ENCODE peak calls at places on chromosomes 2 and 18, in ten cellular contexts. J, L, E, F, Y, R, B, I, S and M are unnamed samples.

GRCh38 chr2:118254117-118254516 is 165.8 kb downstream of the INSIG2 start:
- DNase-seq in J (no peak), L (no peak), E (no peak), F (no peak), Y (no peak), R (no peak), B (no peak), I (no peak), S (no peak), M (no peak)

GRCh38 chr2:85799215-85799956 is 45.6 kb downstream of the ATOH8 start:
- DNase-seq in J (peak), L (no peak), E (no peak), F (no peak), Y (no peak), R (no peak), B (no peak), I (peak), S (no peak), M (peak)

GRCh38 chr2:20135631-20136050 is 84.2 kb upstream of the LAPTM4A start:
- DNase-seq in J (peak), L (no peak), E (peak), F (peak), Y (peak), R (no peak), B (peak), I (peak), S (peak), M (peak)

GRCh38 chr2:33583194-33583938 is 15.7 kb downstream of the FAM98A start:
- DNase-seq in J (no peak), L (peak), E (peak), F (no peak), Y (peak), R (no peak), B (no peak), I (no peak), S (no peak), M (peak)

GRCh38 chr2:120037995-120038541 is 25.2 kb downstream of the EPB41L5 start:
- DNase-seq in J (no peak), L (no peak), E (no peak), F (no peak), Y (no peak), R (no peak), B (no peak), I (no peak), S (no peak), M (no peak)

GRCh38 chr2:234074751-234075520 is 24.4 kb downstream of the SPP2 start:
- DNase-seq in J (no peak), L (no peak), E (no peak), F (no peak), Y (no peak), R (no peak), B (no peak), I (no peak), S (no peak), M (no peak)

GRCh38 chr2:101946372-101946771 is 45.4 kb upstream of the IL1R2 start:
- DNase-seq in J (no peak), L (no peak), E (no peak), F (no peak), Y (no peak), R (no peak), B (no peak), I (no peak), S (no peak), M (no peak)

GRCh38 chr18:39801848-39802247 is 2153.2 kb upstream of the PIK3C3 start:
- DNase-seq in J (no peak), L (no peak), E (no peak), F (no peak), Y (no peak), R (no peak), B (no peak), I (no peak), S (no peak), M (no peak)

GRCh38 chr2:241035142-241035817 is 36.9 kb downstream of the SNED1 start:
- DNase-seq in J (peak), L (no peak), E (peak), F (peak), Y (no peak), R (no peak), B (no peak), I (peak), S (no peak), M (no peak)

GRCh38 chr18:58183226-58183625 is 139.2 kb downstream of the NEDD4L start:
- DNase-seq in J (no peak), L (no peak), E (no peak), F (no peak), Y (no peak), R (no peak), B (no peak), I (peak), S (no peak), M (no peak)

GRCh38 chr2:40457846-40458245 is 6.0 kb upstream of the SLC8A1 start:
- DNase-seq in J (no peak), L (no peak), E (no peak), F (no peak), Y (peak), R (no peak), B (no peak), I (no peak), S (no peak), M (no peak)

GRCh38 chr2:44191739-44192138 is 23.1 kb downstream of the PPM1B start:
- DNase-seq in J (no peak), L (no peak), E (no peak), F (no peak), Y (no peak), R (no peak), B (no peak), I (no peak), S (no peak), M (no peak)

GRCh38 chr18:72652990-72653593 is 109.0 kb upstream of the CBLN2 start:
- DNase-seq in J (no peak), L (peak), E (peak), F (no peak), Y (peak), R (no peak), B (no peak), I (peak), S (no peak), M (no peak)

DNA sequence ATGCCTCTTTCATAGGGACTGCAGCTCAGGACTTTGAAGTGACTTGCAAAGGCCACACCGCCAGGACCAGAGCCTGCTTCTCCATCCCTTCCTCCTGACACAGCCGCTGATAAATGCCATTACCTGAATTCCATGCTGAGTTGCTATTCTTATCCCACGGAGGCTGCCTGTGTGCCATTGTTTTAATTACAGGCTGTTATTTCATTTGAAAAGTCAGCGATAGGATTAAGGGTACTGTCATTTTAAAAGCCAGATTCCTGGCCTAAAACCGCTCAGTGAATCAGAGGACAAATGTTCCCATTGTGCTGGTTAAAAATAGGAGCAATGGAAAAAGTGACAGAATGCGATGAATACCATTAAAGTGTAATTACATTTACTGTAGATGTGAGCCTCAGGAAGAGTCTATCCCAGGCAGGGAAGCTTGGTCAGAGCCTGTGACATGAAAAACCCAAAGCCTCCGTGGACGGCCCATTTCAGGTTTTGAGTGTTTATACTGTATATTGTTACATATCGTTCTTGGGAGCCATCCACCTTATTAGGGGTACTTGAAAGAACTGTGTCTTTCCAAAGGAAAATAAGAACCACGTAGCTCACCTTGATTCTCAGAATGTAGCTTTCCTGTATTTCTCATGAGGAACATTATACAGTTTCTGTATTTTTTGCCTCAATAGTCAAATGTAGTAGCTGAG is 41.3 kb downstream of the PDCL3 start:
- DNase-seq in J (no peak), L (no peak), E (peak), F (no peak), Y (peak), R (peak), B (no peak), I (no peak), S (no peak), M (peak)
- H3K4me3 ChIP-seq in J (no peak), L (no peak), E (no peak), F (no peak), Y (no peak), R (no peak), B (no peak), I (no peak), S (no peak), M (no peak)

GRCh38 chr2:229784791-229785190 is 70.4 kb upstream of the DNER start:
- DNase-seq in J (no peak), L (no peak), E (no peak), F (no peak), Y (no peak), R (no peak), B (no peak), I (no peak), S (no peak), M (no peak)

GRCh38 chr2:229779650-229780049 is 65.3 kb upstream of the DNER start:
- DNase-seq in J (no peak), L (no peak), E (no peak), F (no peak), Y (no peak), R (no peak), B (no peak), I (no peak), S (no peak), M (no peak)

GRCh38 chr2:229777716-229778115 is 63.4 kb upstream of the DNER start:
- DNase-seq in J (no peak), L (no peak), E (no peak), F (no peak), Y (no peak), R (no peak), B (no peak), I (no peak), S (no peak), M (no peak)

GRCh38 chr2:229783108-229783721 is 68.9 kb upstream of the DNER start:
- DNase-seq in J (no peak), L (no peak), E (no peak), F (no peak), Y (no peak), R (no peak), B (no peak), I (no peak), S (no peak), M (no peak)

GRCh38 chr2:229780856-229781773 is 66.8 kb upstream of the DNER start:
- DNase-seq in J (no peak), L (peak), E (peak), F (no peak), Y (peak), R (no peak), B (no peak), I (no peak), S (no peak), M (no peak)
- H3K4me3 ChIP-seq in J (no peak), L (no peak), E (peak), F (no peak), Y (no peak), R (no peak), B (no peak), I (no peak), S (no peak), M (no peak)

DNA sequence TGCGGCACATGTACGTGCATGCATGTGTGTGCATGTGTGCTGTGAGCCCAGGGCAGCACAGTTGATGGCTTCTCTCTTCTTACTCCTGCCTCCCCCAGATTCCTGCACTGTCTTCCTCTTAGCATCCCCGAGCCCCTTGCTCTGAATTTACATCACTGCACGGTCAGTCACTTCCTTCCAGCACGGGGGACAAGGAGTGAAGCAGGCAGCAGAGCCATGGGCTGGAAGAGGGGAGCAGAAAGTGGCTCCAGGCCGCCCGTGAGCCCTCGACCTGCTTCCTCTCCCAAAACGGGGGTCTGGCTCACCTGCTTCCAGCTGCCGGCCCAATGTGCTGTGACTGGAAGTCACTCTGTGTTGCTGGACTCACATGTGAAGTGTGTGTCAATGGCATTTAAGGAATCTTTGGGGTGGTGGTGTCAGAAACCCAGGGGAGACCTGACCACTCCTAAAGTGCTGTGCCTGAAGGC is 106.1 kb downstream of the FAM210A start:
- DNase-seq in J (no peak), L (no peak), E (no peak), F (no peak), Y (no peak), R (no peak), B (no peak), I (no peak), S (no peak), M (no peak)
- H3K4me3 ChIP-seq in J (no peak), L (no peak), E (no peak), F (no peak), Y (no peak), R (no peak), B (no peak), I (no peak), S (no peak), M (no peak)

DNA sequence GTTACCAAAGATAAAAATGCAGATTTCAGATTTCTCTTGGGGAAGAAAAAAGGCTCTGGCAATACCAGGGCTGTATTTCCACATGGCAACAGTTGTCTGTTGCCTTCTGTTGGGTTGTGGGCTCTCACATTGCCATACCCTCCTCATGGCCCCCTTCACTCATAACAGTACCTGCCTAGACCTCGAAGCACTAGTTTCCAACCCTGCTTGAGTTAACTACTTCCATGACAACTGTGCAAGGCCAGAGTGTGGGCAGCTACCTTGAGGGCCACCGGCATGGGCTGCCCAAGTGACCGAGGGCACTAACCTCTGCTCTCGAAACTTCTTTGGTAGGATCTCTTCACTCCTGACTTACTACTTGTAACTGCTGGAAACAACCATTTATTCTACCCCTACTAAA is 2.5 kb upstream of the ACTR3 start:
- DNase-seq in J (no peak), L (no peak), E (no peak), F (no peak), Y (no peak), R (no peak), B (no peak), I (no peak), S (no peak), M (no peak)
- H3K4me3 ChIP-seq in J (no peak), L (no peak), E (no peak), F (peak), Y (no peak), R (no peak), B (no peak), I (no peak), S (no peak), M (no peak)

GRCh38 chr2:23663730-23664005 is 263.3 kb downstream of the ATAD2B start:
- DNase-seq in J (no peak), L (no peak), E (no peak), F (no peak), Y (no peak), R (no peak), B (no peak), I (no peak), S (no peak), M (no peak)
- H3K4me3 ChIP-seq in J (peak), L (no peak), E (peak), F (no peak), Y (no peak), R (no peak), B (peak), I (no peak), S (peak), M (peak)

DNA sequence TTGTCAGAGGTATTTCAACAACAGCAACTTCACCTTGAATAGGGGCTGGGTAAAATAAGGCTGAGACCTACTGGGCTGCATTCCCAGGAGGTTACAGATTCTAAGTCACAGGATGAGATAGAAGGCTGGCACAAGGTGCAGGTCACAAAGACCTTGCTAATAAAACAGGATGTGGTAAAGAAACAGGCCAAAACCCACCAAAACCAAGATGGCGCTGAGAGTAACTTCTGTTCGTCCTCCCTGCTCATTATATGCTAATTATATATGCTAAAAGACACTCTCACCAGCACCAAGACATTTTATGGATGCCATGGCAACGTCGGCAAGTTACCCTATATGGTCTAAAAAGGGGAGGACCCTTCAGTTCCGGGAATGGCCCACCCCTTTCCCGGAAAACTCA is 711.5 kb upstream of the KLHL29 start:
- DNase-seq in J (no peak), L (no peak), E (no peak), F (no peak), Y (no peak), R (no peak), B (no peak), I (no peak), S (no peak), M (no peak)
- H3K4me3 ChIP-seq in J (no peak), L (no peak), E (no peak), F (no peak), Y (no peak), R (no peak), B (no peak), I (no peak), S (no peak), M (no peak)

GRCh38 chr2:144659731-144660275 is 139.9 kb upstream of the ZEB2 start:
- DNase-seq in J (no peak), L (peak), E (no peak), F (no peak), Y (peak), R (peak), B (peak), I (peak), S (peak), M (no peak)
- H3K4me3 ChIP-seq in J (no peak), L (no peak), E (no peak), F (no peak), Y (no peak), R (no peak), B (no peak), I (no peak), S (no peak), M (no peak)

DNA sequence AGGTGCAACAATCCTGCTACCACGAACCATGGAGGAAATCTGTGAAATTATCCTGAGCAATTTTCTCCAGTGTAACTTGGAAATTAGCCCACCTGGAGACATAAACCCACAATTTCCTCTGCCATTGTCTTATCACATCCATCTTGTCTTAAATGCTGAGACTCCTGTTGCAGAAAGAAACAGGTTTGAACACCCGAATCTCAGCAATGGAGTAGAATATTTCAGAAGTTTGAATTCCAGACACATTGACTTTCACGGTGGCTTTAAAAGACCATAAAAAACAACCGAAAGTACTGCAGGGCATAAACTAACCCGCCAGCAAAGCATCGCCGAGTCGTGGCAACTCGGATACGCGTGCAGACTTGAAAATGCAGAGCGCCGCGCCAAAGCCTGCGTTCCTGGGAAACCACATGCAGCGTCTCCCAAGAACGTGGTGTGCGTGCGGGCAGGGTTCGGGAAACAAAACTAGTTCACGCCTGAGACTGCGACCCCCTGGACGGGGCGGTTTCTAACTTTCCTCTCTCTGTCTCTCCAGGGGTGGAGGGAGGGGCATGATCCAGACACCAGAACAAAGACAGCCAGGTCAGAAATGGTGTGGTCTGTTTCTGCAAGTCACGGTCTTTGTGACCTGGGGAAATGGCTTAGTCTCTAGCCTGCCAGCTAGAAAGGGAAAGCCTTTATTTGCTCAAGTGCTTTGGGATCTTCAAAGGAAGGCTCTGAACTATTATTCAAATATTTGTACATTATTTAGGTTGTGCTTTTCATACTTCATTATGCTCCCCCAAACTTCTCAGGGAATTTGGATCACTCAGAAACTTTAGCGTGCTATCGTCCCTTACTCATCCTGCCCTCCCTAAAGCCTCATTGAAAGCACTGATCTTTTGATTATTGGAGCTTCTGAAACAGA is 26.9 kb upstream of the KCTD1 start:
- DNase-seq in J (no peak), L (peak), E (peak), F (peak), Y (peak), R (peak), B (no peak), I (peak), S (peak), M (peak)
- H3K4me3 ChIP-seq in J (peak), L (peak), E (peak), F (no peak), Y (peak), R (peak), B (peak), I (no peak), S (peak), M (peak)

DNA sequence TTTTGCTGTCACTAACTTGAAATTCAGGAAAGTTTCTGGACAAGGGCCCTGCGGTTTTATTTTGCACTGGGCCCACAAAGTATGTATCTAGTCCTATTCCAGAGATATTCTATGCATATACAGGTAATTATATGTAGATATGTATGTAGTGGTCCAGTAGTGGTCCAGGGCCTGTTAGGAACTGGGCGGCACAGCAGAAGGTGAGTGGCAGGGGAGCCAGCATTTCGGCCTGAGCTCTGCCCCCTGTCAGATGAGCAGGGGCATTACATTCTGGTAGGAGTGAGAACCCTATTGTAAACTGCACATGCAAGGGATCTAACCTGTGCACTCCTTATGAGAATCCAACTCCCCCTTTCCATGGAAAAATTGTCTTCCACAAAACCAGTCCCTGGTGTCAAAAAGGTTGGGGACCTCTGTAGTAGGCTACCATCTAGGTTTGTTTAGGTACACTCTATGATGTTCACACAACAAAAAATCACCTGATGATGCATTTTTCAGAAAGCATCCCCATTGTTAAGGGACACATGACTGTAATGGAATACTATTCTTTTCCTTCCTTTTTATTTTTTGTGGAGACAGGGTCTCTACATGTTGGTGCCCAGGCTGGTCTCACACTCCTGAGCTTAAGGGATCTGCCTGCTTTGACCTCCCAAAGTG is 2.8 kb upstream of the PPP4R3B start:
- DNase-seq in J (no peak), L (no peak), E (peak), F (no peak), Y (no peak), R (no peak), B (no peak), I (no peak), S (no peak), M (no peak)
- H3K4me3 ChIP-seq in J (peak), L (no peak), E (no peak), F (no peak), Y (no peak), R (no peak), B (no peak), I (no peak), S (no peak), M (no peak)